ENCODE peak calls at places on chromosomes 11 and 22, in eight cellular contexts. F, Z, R, T, E, O, W and Q are unnamed samples.

GRCh38 chr11:413120-414081 is 1.4 kb downstream of the SIGIRR start:
- DNase-seq in O (no peak), W (no peak), Z (no peak), R (no peak), E (no peak), F (no peak), T (no peak), Q (peak)

GRCh38 chr11:128931661-128932060 is 11.0 kb downstream of the TP53AIP1 start:
- DNase-seq in F (no peak), R (no peak), T (no peak), O (no peak), Z (no peak), W (no peak), E (no peak), Q (no peak)

GRCh38 chr22:31650391-31650790 is 11.6 kb downstream of the PISD start:
- DNase-seq in R (no peak), F (no peak), Z (no peak), T (peak), O (no peak), E (no peak), W (peak), Q (no peak)

GRCh38 chr11:47189100-47189834 is 3.0 kb upstream of the PACSIN3 start:
- DNase-seq in O (no peak), T (peak), F (no peak), E (no peak), R (no peak), W (no peak), Z (peak), Q (no peak)

GRCh38 chr11:94525933-94526332 is 13.7 kb downstream of the C11orf97 start:
- DNase-seq in T (peak), W (no peak), Z (no peak), R (peak), E (no peak), F (no peak), O (peak), Q (no peak)

GRCh38 chr11:27701262-27702105 is 1.2 kb upstream of the BDNF start:
- DNase-seq in E (no peak), F (no peak), T (peak), W (peak), R (no peak), O (peak), Z (peak), Q (no peak)

GRCh38 chr11:47051217-47051616 is 114.7 kb downstream of the CSTPP1 start:
- DNase-seq in W (no peak), Z (no peak), R (no peak), T (peak), E (no peak), O (no peak), F (no peak), Q (no peak)

GRCh38 chr11:66443602-66444001 is 5.0 kb upstream of the MRPL11 start:
- DNase-seq in F (no peak), T (peak), Z (peak), W (no peak), E (no peak), R (no peak), O (no peak), Q (no peak)

GRCh38 chr11:129720156-129720555 is 95.5 kb upstream of the TMEM45B start:
- DNase-seq in R (no peak), F (no peak), E (no peak), W (no peak), Z (no peak), T (no peak), O (no peak), Q (no peak)

GRCh38 chr22:44723801-44724200 is 21.8 kb downstream of the PRR5 start:
- DNase-seq in T (no peak), F (no peak), E (no peak), Z (peak), O (no peak), R (no peak), W (peak), Q (no peak)

GRCh38 chr11:44006882-44007495 is 40.8 kb upstream of the ACCSL start:
- DNase-seq in E (no peak), T (no peak), R (peak), W (no peak), O (no peak), Z (no peak), F (no peak), Q (no peak)

GRCh38 chr11:14904745-14905103 is 12.7 kb upstream of the CYP2R1 start:
- DNase-seq in R (peak), T (peak), W (peak), O (peak), F (peak), Z (peak), E (peak), Q (peak)

GRCh38 chr11:14902650-14903350 is 10.8 kb upstream of the CYP2R1 start:
- DNase-seq in R (no peak), F (no peak), O (no peak), T (peak), Z (no peak), W (peak), E (no peak), Q (no peak)

GRCh38 chr11:14907411-14908213 is 15.6 kb upstream of the CYP2R1 start:
- DNase-seq in Z (peak), O (peak), F (peak), R (peak), T (peak), W (peak), E (peak), Q (peak)

GRCh38 chr11:14906614-14907392 is 14.8 kb upstream of the CYP2R1 start:
- DNase-seq in E (no peak), R (no peak), O (no peak), T (no peak), W (peak), Z (peak), F (peak), Q (peak)

GRCh38 chr11:14905104-14906033 is 13.3 kb upstream of the CYP2R1 start:
- DNase-seq in E (peak), O (peak), R (peak), T (peak), W (peak), F (peak), Z (peak), Q (peak)
- TF ChIP-seq CTCF in E (peak), O (peak), R (no peak), T (peak), W (peak), F (peak), Z (peak), Q (peak)

GRCh38 chr11:75261474-75261847 is 20.9 kb downstream of the TPBGL start:
- DNase-seq in O (no peak), W (no peak), E (no peak), T (no peak), R (peak), F (peak), Z (peak), Q (peak)
- TF ChIP-seq CTCF in O (no peak), W (no peak), E (no peak), T (no peak), R (no peak), F (no peak), Z (no peak), Q (no peak)

GRCh38 chr11:62600367-62601113 is 1.1 kb downstream of the MTA2 start:
- DNase-seq in O (no peak), W (no peak), F (no peak), Z (peak), E (no peak), R (no peak), T (no peak), Q (peak)

GRCh38 chr11:62601364-62602140 is at the start of gene MTA2:
- DNase-seq in Z (peak), O (peak), F (peak), R (peak), E (peak), W (peak), T (peak), Q (peak)

GRCh38 chr11:62599909-62600308 is 1.8 kb downstream of the MTA2 start:
- DNase-seq in Z (no peak), T (no peak), O (no peak), E (no peak), R (no peak), F (no peak), W (peak), Q (peak)

GRCh38 chr11:62602141-62603071 is 741 bp upstream of the MTA2 start:
- DNase-seq in E (peak), Z (no peak), T (peak), O (peak), W (no peak), F (no peak), R (peak), Q (peak)

DNA sequence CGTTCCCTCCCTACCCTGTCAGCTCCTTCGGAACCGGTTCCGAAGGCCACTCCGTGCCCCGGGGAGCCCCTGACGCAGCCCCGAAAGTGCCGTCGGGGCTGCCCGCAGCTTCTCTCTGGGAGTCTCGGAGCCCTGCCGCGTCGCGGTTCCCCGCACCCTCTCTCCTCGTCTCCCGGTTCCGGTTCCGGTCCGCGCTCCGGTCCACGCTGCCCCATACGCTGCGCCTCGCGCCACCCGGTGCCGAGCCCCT is 626 bp downstream of the MTA2 start:
- DNase-seq in R (peak), T (no peak), W (peak), F (no peak), E (no peak), Z (peak), O (peak), Q (peak)
- TF ChIP-seq CTCF in R (no peak), T (no peak), W (no peak), F (no peak), E (no peak), Z (no peak), O (no peak), Q (no peak)

DNA sequence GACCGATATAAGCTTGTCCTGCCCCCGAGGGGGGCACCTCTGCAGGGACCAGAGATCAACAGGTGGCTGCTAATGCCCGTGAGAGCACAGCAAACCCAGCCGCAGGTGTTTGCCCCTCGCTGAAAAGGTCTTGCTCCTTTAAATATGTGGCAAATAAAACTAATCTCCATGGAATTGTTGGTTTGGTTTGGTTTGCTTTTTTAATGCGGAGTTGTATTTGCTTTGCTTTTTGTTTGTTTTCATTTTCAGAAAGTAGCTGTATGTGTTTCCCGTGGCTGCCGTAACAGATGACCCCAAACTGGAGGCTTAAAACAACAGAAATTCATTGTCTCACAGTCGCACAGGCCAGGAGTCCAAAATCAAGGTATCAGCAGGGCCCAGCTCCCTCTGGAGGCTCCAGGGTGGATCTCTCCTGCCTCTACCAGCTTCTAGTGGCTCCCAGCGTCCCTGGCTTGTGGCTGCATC is 93.0 kb downstream of the CELSR1 start:
- DNase-seq in E (no peak), R (no peak), O (no peak), F (no peak), T (no peak), W (no peak), Z (no peak), Q (no peak)
- TF ChIP-seq CTCF in E (no peak), R (no peak), O (no peak), F (no peak), T (peak), W (no peak), Z (no peak), Q (no peak)

GRCh38 chr11:45285289-45285828 is 782 bp downstream of the SYT13 start:
- DNase-seq in E (no peak), Z (no peak), O (no peak), R (no peak), T (no peak), F (no peak), W (no peak), Q (no peak)
- TF ChIP-seq CTCF in E (no peak), Z (no peak), O (no peak), R (no peak), T (no peak), F (no peak), W (no peak), Q (no peak)

DNA sequence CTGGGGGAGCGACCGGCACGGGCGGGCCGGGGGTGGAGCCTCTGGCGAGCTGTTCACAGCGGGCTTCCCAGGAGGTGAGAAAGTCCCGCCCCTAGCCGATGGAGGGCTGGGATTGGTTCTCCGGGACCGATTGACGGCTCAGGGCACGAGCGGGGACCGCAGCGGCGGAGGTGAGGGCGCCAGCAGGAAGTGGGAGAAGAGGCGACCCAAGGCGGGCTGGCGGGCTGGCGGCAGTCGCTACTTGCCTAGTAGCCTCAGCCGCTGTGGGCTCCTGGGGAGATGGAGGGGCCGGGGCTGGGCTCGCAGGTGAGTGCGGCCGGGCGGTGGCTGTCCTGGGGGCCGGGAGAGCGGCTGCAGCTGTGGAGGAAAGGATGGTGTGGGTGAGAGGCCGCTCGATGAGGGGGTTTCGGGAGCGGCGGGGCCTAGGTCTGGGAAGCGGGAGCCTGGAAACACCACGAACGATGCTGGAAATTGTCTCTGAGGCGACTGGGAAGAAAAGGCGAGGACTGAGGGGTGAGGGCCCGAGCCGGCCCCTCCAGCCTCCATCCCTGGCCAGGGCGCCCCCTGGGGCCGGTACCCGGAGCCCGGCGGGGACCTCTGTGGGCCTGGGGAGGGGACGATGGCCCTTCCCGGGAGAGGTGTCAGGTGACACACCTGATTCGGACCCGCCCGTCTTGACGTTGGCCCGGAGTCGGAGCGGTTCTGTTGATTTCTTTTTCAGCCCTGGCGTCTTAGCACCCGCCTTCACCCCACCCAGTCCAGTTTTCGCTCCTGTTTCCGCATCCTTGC is at the start of gene ZDHHC13:
- DNase-seq in W (peak), T (peak), F (peak), E (peak), O (peak), Z (peak), R (peak), Q (peak)
- TF ChIP-seq CTCF in W (peak), T (peak), F (peak), E (peak), O (peak), Z (peak), R (no peak), Q (peak)

GRCh38 chr11:17861036-17861755 is 126.6 kb downstream of the KCNC1 start:
- DNase-seq in F (no peak), Z (no peak), R (no peak), T (peak), E (no peak), W (no peak), O (no peak), Q (no peak)

GRCh38 chr11:17867346-17867745 is 132.8 kb downstream of the KCNC1 start:
- DNase-seq in T (no peak), O (no peak), E (no peak), F (no peak), Z (no peak), W (no peak), R (no peak), Q (no peak)

GRCh38 chr11:17859552-17859951 is 125.0 kb downstream of the KCNC1 start:
- DNase-seq in R (no peak), O (no peak), W (no peak), F (no peak), Z (no peak), T (no peak), E (no peak), Q (no peak)

GRCh38 chr11:17865765-17866428 is 131.3 kb downstream of the KCNC1 start:
- DNase-seq in T (no peak), Z (no peak), O (no peak), E (no peak), R (no peak), W (no peak), F (no peak), Q (no peak)

GRCh38 chr11:17864478-17864941 is 129.9 kb downstream of the KCNC1 start:
- DNase-seq in W (peak), F (no peak), Z (no peak), T (no peak), R (no peak), O (no peak), E (peak), Q (peak)
- TF ChIP-seq CTCF in W (peak), F (peak), Z (peak), T (peak), R (no peak), O (peak), E (peak), Q (peak)

DNA sequence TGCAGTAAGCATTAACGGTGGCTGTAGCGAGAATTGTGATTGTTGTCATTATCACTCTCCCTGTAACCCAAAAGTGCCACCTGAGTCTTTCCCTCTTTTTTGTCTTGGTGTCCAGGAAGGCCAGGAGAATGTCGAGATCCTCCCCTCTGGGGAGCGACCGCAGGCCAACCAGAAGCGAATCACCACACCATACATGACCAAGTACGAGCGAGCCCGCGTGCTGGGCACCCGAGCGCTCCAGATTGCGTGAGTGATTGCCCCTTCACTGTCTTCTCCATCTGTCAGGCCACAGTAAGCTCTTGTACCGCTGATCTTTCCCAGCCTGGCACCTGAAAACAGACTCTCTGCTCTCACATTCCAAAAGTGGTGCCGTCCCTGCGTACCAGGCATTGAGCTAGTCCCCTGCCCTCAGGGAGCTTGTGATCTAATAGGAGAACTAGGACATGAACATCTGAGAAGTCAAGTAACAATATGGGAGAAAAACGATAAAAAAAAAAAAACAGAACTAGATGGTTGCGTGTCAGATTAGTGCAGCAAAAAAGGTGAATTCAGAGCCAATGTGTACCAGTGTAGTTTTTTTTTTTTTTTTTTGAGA is 5.8 kb downstream of the POLR2F start:
- DNase-seq in O (no peak), F (no peak), R (no peak), T (no peak), Z (no peak), W (no peak), E (no peak), Q (no peak)
- TF ChIP-seq CTCF in O (no peak), F (no peak), R (no peak), T (no peak), Z (no peak), W (no peak), E (no peak), Q (no peak)